ENCODE peak calls at places on chromosome 13, in six cellular contexts. Q, X, R, E, K and J are unnamed samples.

GRCh38 chr13:21671793-21672680 is 1.2 kb downstream of the FGF9 start:
- DNase-seq in Q (no peak), X (no peak), R (no peak), E (no peak), K (no peak), J (no peak)

GRCh38 chr13:49295231-49295630 is 47.5 kb downstream of the CDADC1 start:
- DNase-seq in Q (no peak), X (no peak), R (no peak), E (no peak), K (no peak), J (no peak)

GRCh38 chr13:50575138-50575537 is 268.4 kb downstream of the DLEU7 start:
- DNase-seq in Q (no peak), X (no peak), R (no peak), E (no peak), K (peak), J (no peak)

GRCh38 chr13:43127827-43128226 is 104.4 kb downstream of the DNAJC15 start:
- DNase-seq in Q (no peak), X (no peak), R (no peak), E (no peak), K (no peak), J (no peak)

GRCh38 chr13:79560954-79561353 is 80.0 kb downstream of the NDFIP2 start:
- DNase-seq in Q (no peak), X (no peak), R (no peak), E (peak), K (no peak), J (no peak)

GRCh38 chr13:32837307-32837972 is 178.8 kb upstream of the KL start:
- DNase-seq in Q (no peak), X (no peak), R (no peak), E (no peak), K (no peak), J (no peak)

GRCh38 chr13:28411859-28412353 is 83.0 kb downstream of the FLT1 start:
- DNase-seq in Q (no peak), X (no peak), R (no peak), E (no peak), K (no peak), J (no peak)

GRCh38 chr13:46295531-46296464 is 84.1 kb downstream of the LRRC63 start:
- DNase-seq in Q (no peak), X (peak), R (no peak), E (peak), K (no peak), J (no peak)

GRCh38 chr13:27442071-27442647 is 8.2 kb downstream of the MTIF3 start:
- DNase-seq in Q (no peak), X (no peak), R (no peak), E (no peak), K (no peak), J (no peak)

GRCh38 chr13:72643339-72643989 is 84.0 kb downstream of the MZT1 start:
- DNase-seq in Q (no peak), X (no peak), R (peak), E (peak), K (peak), J (peak)

GRCh38 chr13:21557995-21558394 is 46.0 kb downstream of the MICU2 start:
- DNase-seq in Q (peak), X (no peak), R (no peak), E (peak), K (peak), J (no peak)

GRCh38 chr13:73665279-73665678 is 468.9 kb downstream of the KLF12 start:
- DNase-seq in Q (no peak), X (no peak), R (no peak), E (no peak), K (no peak), J (no peak)

GRCh38 chr13:80584785-80585184 is 243.9 kb upstream of the SPRY2 start:
- DNase-seq in Q (peak), X (no peak), R (no peak), E (no peak), K (no peak), J (no peak)

GRCh38 chr13:29472317-29472961 is 123.0 kb downstream of the SLC7A1 start:
- DNase-seq in Q (no peak), X (no peak), R (no peak), E (peak), K (peak), J (peak)

GRCh38 chr13:24097667-24098066 is 62.9 kb upstream of the SPATA13 start:
- DNase-seq in Q (no peak), X (no peak), R (no peak), E (no peak), K (no peak), J (no peak)

DNA sequence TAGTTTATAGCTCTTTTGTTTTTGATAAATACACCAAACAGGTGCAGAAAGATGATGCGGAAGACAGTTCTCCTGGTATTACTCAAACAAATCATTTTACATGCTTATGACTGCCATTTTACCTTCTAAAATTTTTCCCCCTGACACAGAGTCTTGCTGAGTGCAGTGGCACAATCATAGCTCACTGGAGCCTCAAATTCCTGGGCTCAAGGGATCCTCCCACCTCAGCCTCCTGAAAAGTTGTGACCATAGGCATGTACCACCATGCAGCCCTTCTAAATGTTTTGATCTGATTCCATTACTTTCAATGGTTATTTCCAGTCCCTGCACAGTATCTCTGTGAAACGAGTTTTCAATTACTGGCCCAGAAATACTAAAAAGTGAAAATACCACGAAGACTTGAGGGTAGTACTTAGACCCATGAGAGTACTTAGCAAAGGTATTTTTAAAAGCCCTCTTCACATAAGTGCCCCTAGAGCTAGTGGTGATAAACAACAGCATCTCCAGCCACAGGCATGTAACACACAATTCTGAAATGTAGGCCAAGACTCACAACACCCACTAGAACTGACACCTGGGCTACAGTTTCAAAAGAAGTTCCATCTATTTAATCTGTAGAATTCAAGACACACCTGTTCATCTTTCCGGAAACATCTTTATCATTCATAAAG is 11.3 kb downstream of the HSPH1 start:
- DNase-seq in Q (no peak), X (no peak), R (no peak), E (no peak), K (no peak), J (no peak)
- TF ChIP-seq POLR2A in Q (no peak), X (no peak), R (no peak), E (no peak), K (no peak), J (no peak)

GRCh38 chr13:94154362-94154761 is 325.1 kb downstream of the DCT start:
- DNase-seq in Q (no peak), X (no peak), R (no peak), E (no peak), K (peak), J (no peak)
- TF ChIP-seq TAF1 in Q (no peak), X (no peak), R (no peak), E (no peak), K (no peak), J (no peak)

GRCh38 chr13:52454825-52455676 is at the start of gene CKAP2:
- DNase-seq in Q (peak), X (peak), R (peak), E (peak), K (peak), J (peak)
- TF ChIP-seq POLR2A in Q (peak), X (peak), R (peak), E (peak), K (no peak), J (peak)

GRCh38 chr13:110110783-110111182 is 196.2 kb downstream of the COL4A1 start:
- DNase-seq in Q (no peak), X (no peak), R (no peak), E (no peak), K (no peak), J (no peak)

GRCh38 chr13:110116072-110116487 is 190.9 kb downstream of the COL4A1 start:
- DNase-seq in Q (no peak), X (no peak), R (peak), E (peak), K (peak), J (peak)

GRCh38 chr13:110109910-110110309 is 197.0 kb downstream of the COL4A1 start:
- DNase-seq in Q (no peak), X (no peak), R (no peak), E (no peak), K (no peak), J (no peak)

GRCh38 chr13:110114351-110114750 is 192.6 kb downstream of the COL4A1 start:
- DNase-seq in Q (no peak), X (no peak), R (no peak), E (no peak), K (no peak), J (no peak)

DNA sequence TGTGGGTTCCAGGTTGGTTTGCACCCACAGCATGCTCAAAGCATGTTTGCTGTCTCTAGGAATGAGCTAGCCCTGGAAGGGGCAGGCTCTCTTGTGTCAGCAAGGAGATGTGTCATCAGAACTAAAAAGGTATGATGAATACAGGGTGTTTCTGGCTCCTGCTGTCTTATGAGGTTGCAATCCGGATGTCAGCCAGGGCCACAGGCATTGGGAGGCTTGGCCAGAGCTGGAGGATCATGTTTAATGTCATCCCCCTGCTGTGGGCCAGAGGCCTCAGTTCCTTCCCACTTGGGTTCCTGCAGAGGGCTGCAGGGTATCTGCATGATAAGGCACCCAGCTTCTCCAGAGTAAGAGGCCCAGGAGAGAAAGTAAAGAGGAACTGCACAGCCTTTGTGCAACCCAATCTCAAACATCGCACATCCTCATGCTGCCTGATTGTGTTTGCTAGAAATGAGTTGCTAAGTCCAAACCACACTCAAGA is 193.6 kb downstream of the COL4A1 start:
- DNase-seq in Q (no peak), X (no peak), R (no peak), E (no peak), K (no peak), J (no peak)
- TF ChIP-seq TAF1 in Q (no peak), X (no peak), R (no peak), E (no peak), K (no peak), J (no peak)

DNA sequence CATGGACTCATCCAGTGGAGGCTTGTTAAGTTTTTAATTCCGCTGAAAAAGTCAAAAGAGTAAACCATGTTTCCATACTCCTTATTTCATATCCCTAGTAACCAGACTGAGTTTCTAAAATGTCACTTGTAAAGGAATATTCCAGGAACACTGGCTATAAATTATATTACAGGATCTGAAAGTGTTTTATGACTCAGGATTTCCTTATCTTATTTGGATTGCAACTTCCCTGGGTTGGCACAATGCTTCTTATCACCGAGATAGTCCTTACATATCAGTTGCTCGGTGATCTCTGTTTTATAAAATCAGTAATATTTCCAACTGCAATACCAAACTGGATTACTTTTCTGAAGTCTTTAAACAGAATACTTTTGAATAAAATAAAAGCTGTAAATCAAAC is 180.3 kb upstream of the TSC22D1 start:
- DNase-seq in Q (no peak), X (no peak), R (no peak), E (no peak), K (no peak), J (no peak)
- TF ChIP-seq POLR2A in Q (no peak), X (no peak), R (no peak), E (no peak), K (no peak), J (no peak)

DNA sequence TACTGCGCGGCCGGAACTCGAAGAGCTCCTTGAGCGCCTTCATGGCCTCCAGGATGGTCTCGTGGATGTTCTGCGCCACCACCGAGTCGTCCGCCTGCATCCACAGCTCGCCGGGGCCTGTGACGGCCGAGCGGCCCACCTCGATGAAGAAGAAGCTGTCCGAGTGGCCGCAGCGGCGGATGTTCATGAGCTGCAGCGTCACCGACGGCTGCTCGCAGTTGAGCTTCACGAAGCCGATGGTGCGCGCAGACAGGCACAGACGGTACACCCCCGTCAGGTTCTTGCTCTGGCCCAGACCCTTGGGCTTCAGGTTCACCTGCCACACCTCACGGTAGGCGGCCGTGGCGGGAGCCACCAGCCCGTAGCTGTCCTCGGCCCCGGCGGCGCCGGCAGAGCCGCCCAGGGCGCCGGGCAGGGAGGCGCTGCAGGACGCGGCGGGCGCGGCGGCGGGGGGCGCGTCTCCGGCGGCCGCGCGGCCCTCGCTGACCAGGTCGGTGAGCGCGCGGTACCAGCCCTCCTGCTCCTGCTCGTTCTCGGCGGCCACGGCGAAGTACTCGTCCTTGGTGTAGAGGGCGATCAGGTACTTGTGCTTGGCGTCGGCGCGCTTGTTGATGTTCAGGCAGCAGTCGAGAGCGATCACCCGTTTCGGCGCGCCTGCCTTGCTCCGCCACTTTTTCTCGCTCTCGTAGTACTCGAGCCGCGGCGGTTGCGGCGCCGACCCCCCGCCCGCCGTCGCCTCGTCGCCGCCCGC is 1.1 kb downstream of the IRS2 start:
- DNase-seq in Q (no peak), X (no peak), R (no peak), E (no peak), K (no peak), J (no peak)
- TF ChIP-seq TAF1 in Q (no peak), X (no peak), R (no peak), E (no peak), K (no peak), J (no peak)

DNA sequence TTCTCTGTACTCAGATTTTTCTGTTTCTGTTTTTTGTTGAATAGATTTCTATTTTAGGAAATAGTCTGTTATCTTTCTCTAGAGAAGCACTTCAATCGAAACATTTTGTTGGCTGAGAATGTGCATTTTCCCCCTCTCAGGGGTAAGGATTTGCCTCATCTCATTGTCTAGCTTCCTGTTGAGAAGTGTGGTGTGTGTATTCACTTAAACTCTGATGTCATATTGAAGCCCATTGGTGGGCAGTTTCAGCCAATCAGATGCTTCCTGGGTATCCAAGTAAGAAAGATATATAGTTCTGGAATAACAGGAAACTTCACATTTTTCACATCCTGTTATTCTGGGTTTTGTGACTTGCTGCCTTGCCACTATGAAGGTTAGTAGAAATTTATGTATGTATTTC is 87.6 kb downstream of the ARHGEF7 start:
- DNase-seq in Q (no peak), X (no peak), R (no peak), E (peak), K (no peak), J (peak)
- TF ChIP-seq POLR2A in Q (no peak), X (no peak), R (no peak), E (no peak), K (no peak), J (no peak)

GRCh38 chr13:62327367-62327766 is 911.7 kb upstream of the PCDH20 start:
- DNase-seq in Q (no peak), X (no peak), R (no peak), E (no peak), K (no peak), J (no peak)
- TF ChIP-seq TAF1 in Q (no peak), X (no peak), R (no peak), E (no peak), K (no peak), J (no peak)

GRCh38 chr13:20121154-20121515 is 39.7 kb downstream of the GJA3 start:
- DNase-seq in Q (no peak), X (no peak), R (no peak), E (no peak), K (peak), J (no peak)

GRCh38 chr13:20119960-20120359 is 40.9 kb downstream of the GJA3 start:
- DNase-seq in Q (no peak), X (no peak), R (no peak), E (no peak), K (no peak), J (no peak)

GRCh38 chr13:20116213-20116612 is 44.6 kb downstream of the GJA3 start:
- DNase-seq in Q (no peak), X (no peak), R (no peak), E (no peak), K (no peak), J (no peak)

GRCh38 chr13:20114066-20114465 is 46.8 kb downstream of the GJA3 start:
- DNase-seq in Q (no peak), X (no peak), R (no peak), E (no peak), K (peak), J (no peak)

DNA sequence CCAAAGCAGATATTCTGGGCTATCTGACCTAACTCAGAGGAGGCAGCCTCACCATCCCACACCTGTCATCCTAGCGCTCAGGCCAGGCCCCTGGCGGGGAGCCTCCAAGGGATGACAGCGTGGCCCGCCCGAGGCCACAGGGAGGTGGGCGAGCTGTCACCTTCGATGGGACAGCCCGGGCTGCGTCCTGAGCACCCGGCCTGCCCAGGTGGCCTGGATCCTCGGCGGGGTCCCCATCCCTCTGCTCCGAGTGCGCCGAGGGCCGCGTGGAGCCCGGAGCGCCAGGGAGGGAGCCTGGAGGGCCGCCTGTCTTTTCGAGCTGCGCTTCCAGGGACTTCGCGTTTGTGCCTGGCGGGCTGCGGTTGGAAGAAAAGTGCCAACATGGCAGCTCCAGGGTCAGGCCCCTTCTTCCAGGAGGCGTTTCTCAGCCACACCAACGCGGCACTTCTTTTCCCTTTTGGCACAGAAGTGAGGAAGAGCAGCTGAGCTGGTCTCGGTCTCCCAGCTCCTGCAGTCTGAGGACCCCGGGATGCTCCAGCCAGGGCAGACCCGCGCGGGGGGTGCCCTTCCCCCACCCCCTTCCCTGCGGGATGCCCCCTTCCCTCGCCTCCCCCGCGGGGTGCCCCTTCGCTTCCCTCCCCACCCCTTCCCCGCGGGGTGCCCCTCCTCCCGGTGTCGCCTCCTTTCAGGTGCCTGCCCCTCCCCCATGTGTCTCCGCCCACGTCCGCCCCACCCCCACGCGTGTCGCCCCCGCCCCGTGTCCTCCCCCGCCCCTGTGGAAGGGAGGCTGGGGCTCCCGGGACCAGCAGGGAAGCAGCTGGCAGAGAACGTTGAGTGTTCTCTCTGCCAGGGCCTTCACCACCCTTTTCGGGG is 42.3 kb downstream of the GJA3 start:
- DNase-seq in Q (no peak), X (no peak), R (peak), E (peak), K (no peak), J (no peak)
- TF ChIP-seq POLR2A in Q (no peak), X (no peak), R (no peak), E (no peak), K (no peak), J (no peak)

GRCh38 chr13:91123456-91124127 is 223.9 kb upstream of the MIR17HG start:
- DNase-seq in Q (no peak), X (no peak), R (no peak), E (no peak), K (no peak), J (no peak)
- TF ChIP-seq TAF1 in Q (no peak), X (no peak), R (no peak), E (no peak), K (no peak), J (no peak)